ENCODE peak calls at places on chromosome 16, in seven cellular contexts. H is body of pancreas, E is esophagus squamous epithelium, R is vagina, D is adipocyte, U is SJSA1, N is BE2C. A is an unnamed sample. For H3K4me1, the result is how much of the 10 kb centered on the place peaks cover.

GRCh38 chr16:89343501-89344291 is 126.2 kb downstream of the ZNF778 start:
- DNase-seq in U (no peak), H (no peak), D (peak), E (no peak), R (no peak), N (no peak), A (peak)

GRCh38 chr16:4097826-4098240 is 18.4 kb downstream of the ADCY9 start:
- DNase-seq in D (peak), U (no peak), H (no peak), E (no peak), R (no peak), N (no peak), A (no peak)

GRCh38 chr16:367333-367903 is 2.9 kb downstream of the MRPL28 start:
- DNase-seq in N (no peak), H (no peak), R (no peak), E (no peak), U (no peak), D (no peak), A (no peak)

GRCh38 chr16:81080233-81080632 is 3.2 kb upstream of the C16orf46 start:
- DNase-seq in N (no peak), U (no peak), E (no peak), R (no peak), D (no peak), H (no peak), A (no peak)

GRCh38 chr16:29901607-29901945 is 1.3 kb downstream of the ASPHD1 start:
- DNase-seq in H (no peak), D (no peak), U (no peak), E (no peak), N (no peak), R (no peak), A (no peak)

GRCh38 chr16:78895661-78896060 is 704.9 kb downstream of the MAF start:
- DNase-seq in H (no peak), N (no peak), D (no peak), E (no peak), R (no peak), U (no peak), A (no peak)

GRCh38 chr16:77789085-77789611 is 784 bp downstream of the VAT1L start:
- DNase-seq in E (no peak), D (no peak), N (no peak), U (no peak), R (no peak), H (no peak), A (no peak)

GRCh38 chr16:52976539-52977167 is 76.0 kb downstream of the CHD9NB start:
- DNase-seq in D (peak), N (no peak), R (no peak), E (no peak), H (no peak), U (no peak), A (no peak)

GRCh38 chr16:843771-844170 is 43.2 kb upstream of the GNG13 start:
- DNase-seq in H (no peak), U (no peak), E (no peak), N (no peak), D (no peak), R (no peak), A (no peak)

GRCh38 chr16:55367796-55368195 is 43.8 kb downstream of the IRX6 start:
- DNase-seq in H (no peak), D (peak), N (no peak), E (no peak), R (no peak), U (no peak), A (no peak)

GRCh38 chr16:49664221-49665215 is 191.4 kb downstream of the ZNF423 start:
- DNase-seq in R (no peak), D (no peak), U (no peak), H (peak), N (peak), E (no peak), A (peak)

GRCh38 chr16:66326995-66327513 is 39.4 kb upstream of the CDH5 start:
- DNase-seq in H (peak), U (no peak), N (no peak), D (no peak), E (no peak), R (no peak), A (peak)

GRCh38 chr16:54422569-54422978 is 136.0 kb upstream of the IRX3 start:
- DNase-seq in H (no peak), U (no peak), E (no peak), D (no peak), N (no peak), R (no peak), A (no peak)

GRCh38 chr16:19366384-19366783 is 51.3 kb upstream of the TMC5 start:
- DNase-seq in E (no peak), H (no peak), N (no peak), D (no peak), U (no peak), R (no peak), A (no peak)

GRCh38 chr16:995087-995486 is 13.5 kb downstream of the SOX8 start:
- DNase-seq in R (no peak), H (no peak), U (no peak), E (no peak), N (no peak), D (peak), A (no peak)

DNA sequence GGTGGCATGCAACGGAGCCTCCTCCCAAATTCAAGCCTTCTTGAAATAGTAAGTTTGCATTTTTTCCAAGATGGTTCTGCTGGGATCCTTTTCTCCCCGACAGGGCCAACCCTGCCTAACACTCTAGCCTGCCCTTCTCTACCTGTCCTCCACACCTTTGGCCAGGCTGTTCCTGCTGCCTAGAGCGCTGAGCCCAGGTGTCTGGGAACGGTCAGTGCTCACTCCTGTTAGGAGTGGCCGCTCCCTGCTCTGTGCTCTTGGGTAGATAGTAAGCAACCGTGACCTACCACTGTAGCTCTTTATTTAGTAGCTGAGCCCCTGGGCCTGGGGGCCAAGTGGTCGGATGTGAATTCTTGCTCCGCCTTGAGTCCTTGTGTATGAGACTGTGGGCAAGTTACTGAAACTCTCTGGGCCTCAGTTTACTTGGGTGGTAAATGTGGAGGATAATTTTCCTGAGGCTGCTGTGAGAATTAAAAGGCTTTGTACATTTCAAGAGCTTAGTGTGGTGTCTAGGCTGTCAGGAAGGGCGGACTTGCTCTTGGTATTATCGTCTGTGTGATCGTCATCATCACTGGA is 44.0 kb upstream of the GSE1 start:
- DNase-seq in D (no peak), N (no peak), U (no peak), E (no peak), R (no peak), H (no peak), A (no peak)
- H3K4me1 ChIP-seq in D (under half), N (under half), U (under half), E (half or more), R (half or more), H (half or more), A (under half)

GRCh38 chr16:68094614-68094934 is 9.4 kb downstream of the NFATC3 start:
- DNase-seq in H (no peak), E (no peak), U (no peak), R (no peak), D (no peak), N (no peak), A (no peak)
- H3K4me1 ChIP-seq in H (under half), E (half or more), U (under half), R (half or more), D (under half), N (under half), A (under half)

DNA sequence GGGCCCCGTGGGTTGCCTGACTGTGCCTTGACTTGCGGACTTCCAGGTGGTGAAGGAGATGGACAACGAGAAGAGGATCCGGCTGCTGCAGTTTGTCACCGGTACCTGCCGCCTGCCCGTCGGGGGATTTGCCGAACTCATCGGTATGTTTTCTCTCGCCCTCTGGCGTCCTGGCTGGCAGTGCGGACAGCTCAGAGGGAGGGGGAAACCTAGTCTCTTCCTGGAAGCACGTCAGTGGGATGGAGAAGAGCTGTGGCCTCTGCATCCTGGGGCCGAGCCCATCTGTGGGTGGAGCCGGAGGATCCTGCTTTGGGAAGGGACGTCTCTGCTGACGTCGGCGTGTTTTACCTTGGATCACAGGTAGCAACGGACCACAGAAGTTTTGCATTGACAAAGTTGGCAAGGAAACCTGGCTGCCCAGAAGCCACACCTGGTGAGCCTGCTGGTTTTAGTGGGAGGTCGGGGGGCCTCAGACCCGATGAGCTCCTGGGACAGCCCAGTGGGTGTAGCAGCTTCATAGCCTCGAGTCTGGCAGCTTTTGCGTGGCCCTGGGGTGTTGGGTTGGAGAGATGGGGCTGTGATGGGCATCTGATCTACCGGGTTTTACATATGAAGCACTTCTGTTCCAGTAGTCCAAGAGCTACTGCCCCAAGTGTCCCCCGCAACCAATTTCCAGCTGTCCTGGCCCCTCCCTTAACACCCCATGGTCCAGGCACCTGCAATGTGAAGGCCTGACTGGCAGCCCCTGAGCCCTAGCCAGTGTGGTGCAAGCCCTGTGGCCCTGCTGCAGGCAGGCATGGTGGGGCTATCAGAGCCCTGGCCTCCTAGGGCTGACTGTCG is 11.9 kb upstream of the CLEC18A start:
- DNase-seq in U (peak), D (no peak), E (no peak), H (no peak), N (no peak), R (no peak), A (peak)
- H3K4me1 ChIP-seq in U (under half), D (under half), E (under half), H (under half), N (under half), R (under half), A (under half)

GRCh38 chr16:5396880-5397279 is 299.3 kb upstream of the EEF2KMT start:
- DNase-seq in E (no peak), R (no peak), U (no peak), N (no peak), D (no peak), H (no peak), A (no peak)

GRCh38 chr16:5398203-5398602 is 300.6 kb upstream of the EEF2KMT start:
- DNase-seq in N (no peak), E (no peak), D (no peak), U (no peak), H (no peak), R (no peak), A (no peak)

GRCh38 chr16:5393070-5393469 is 295.5 kb upstream of the EEF2KMT start:
- DNase-seq in N (no peak), U (no peak), H (no peak), E (no peak), R (no peak), D (no peak), A (no peak)
- H3K4me1 ChIP-seq in N (under half), U (under half), H (under half), E (under half), R (under half), D (under half), A (under half)

GRCh38 chr16:57694191-57694555 is 433 bp upstream of the DRC7 start:
- DNase-seq in R (no peak), D (no peak), H (peak), U (no peak), N (no peak), E (no peak), A (no peak)

GRCh38 chr16:57694556-57695377 is at the start of gene DRC7:
- DNase-seq in U (no peak), H (peak), D (peak), N (peak), R (no peak), E (no peak), A (peak)

GRCh38 chr16:57692636-57693035 is 2.0 kb upstream of the DRC7 start:
- DNase-seq in E (no peak), H (no peak), D (no peak), N (no peak), U (no peak), R (no peak), A (no peak)

GRCh38 chr16:57695378-57696054 is 910 bp downstream of the DRC7 start:
- DNase-seq in D (no peak), N (no peak), E (no peak), U (no peak), H (no peak), R (no peak), A (no peak)

DNA sequence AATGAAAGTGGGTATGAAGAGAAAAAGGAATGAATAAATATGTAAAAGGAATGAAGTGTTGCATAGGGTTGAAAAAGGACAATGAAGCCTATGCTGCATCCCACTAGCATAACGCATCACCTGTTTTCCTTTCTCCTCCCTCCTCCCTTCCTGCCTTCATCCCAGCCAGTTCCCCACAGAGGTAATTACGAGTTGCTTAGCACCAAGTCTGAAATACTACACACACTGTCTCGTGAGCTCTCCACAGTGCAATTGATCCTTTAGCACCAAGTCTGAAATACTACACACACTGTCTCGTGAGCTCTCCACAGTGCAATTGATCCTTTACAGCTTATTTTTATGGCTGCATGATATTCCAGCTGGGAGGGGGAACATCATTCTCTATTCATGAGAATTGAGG is 1.1 kb upstream of the DRC7 start:
- DNase-seq in E (no peak), H (no peak), D (no peak), U (no peak), R (no peak), N (no peak), A (no peak)
- H3K4me1 ChIP-seq in E (under half), H (half or more), D (under half), U (under half), R (under half), N (under half), A (under half)

A was measured in right cardiac atrium.